ENCODE peak calls at places on chromosomes 7 and 10, in five cellular contexts. U is T-helper 17 cell; X is stimulated activated CD4-positive, alpha-beta T cell treated with anti-CD3 and anti-CD28 coated beads, Interleukin-4, amount 100 ng/mL, for 48 hours; E is activated CD4-positive, alpha-beta T cell treated with anti-CD3 and anti-CD28 coated beads for 48 hours; B is aorta. Q is an unnamed sample.

GRCh38 chr10:132139526-132139925 is 47.2 kb upstream of the DPYSL4 start:
- DNase-seq in U (no peak), X (no peak), E (no peak), B (peak; percentile 31), Q (no peak)

GRCh38 chr10:126459878-126460481 is 71.7 kb upstream of the ADAM12 start:
- DNase-seq in U (no peak), X (no peak), E (no peak), B (no peak), Q (no peak)

GRCh38 chr10:8065651-8066050 is 11.2 kb downstream of the GATA3 start:
- DNase-seq in U (no peak), X (no peak), E (no peak), B (no peak), Q (no peak)

GRCh38 chr10:90912854-90913479 is 7.9 kb downstream of the ANKRD1 start:
- DNase-seq in U (no peak), X (no peak), E (no peak), B (no peak), Q (no peak)

GRCh38 chr10:27745380-27745718 is 270 bp downstream of the MKX start:
- DNase-seq in U (no peak), X (no peak), E (no peak), B (peak; percentile 43), Q (no peak)

GRCh38 chr10:6465854-6466524 is 114.1 kb downstream of the PRKCQ start:
- DNase-seq in U (no peak), X (no peak), E (peak; percentile 36), B (no peak), Q (no peak)

GRCh38 chr7:150911590-150912267 is 59.4 kb downstream of the AOC1 start:
- DNase-seq in U (no peak), X (no peak), E (no peak), B (no peak), Q (no peak)

GRCh38 chr10:35574924-35575352 is 30.2 kb upstream of the GJD4 start:
- DNase-seq in U (no peak), X (no peak), E (no peak), B (no peak), Q (no peak)

GRCh38 chr10:97648557-97649404 is 8.3 kb downstream of the PI4K2A start:
- DNase-seq in U (no peak), X (peak; percentile 2), E (peak; percentile 54), B (no peak), Q (peak; percentile 77)

GRCh38 chr7:27182285-27182827 is 2.7 kb downstream of the HOXA11 start:
- DNase-seq in U (no peak), X (no peak), E (no peak), B (peak; percentile 44), Q (no peak)

GRCh38 chr10:132374612-132375011 is 22.4 kb upstream of the PWWP2B start:
- DNase-seq in U (no peak), X (no peak), E (no peak), B (peak; percentile 41), Q (no peak)

GRCh38 chr7:17769918-17770317 is 170.4 kb downstream of the SNX13 start:
- DNase-seq in U (peak; percentile 12), X (peak; percentile 32), E (peak; percentile 65), B (peak; percentile 66), Q (peak; percentile 80)

GRCh38 chr7:98831641-98832221 is 38.1 kb downstream of the TMEM130 start:
- DNase-seq in U (peak; percentile 13), X (peak; percentile 60), E (peak; percentile 70), B (no peak), Q (peak; percentile 69)

GRCh38 chr7:38232475-38233366 is 40.7 kb downstream of the TARP start:
- DNase-seq in U (peak; percentile 46), X (peak; percentile 33), E (peak; percentile 78), B (peak; percentile 58), Q (no peak)

GRCh38 chr7:99473315-99473596 is 566 bp downstream of the ZNF789 start:
- DNase-seq in U (no peak), X (no peak), E (no peak), B (peak; percentile 40), Q (peak; percentile 77)

GRCh38 chr10:94042001-94042813 is 48.5 kb downstream of the PLCE1 start:
- DNase-seq in U (no peak), X (no peak), E (no peak), B (no peak), Q (no peak)

GRCh38 chr10:93600446-93600860 is 582 bp downstream of the RBP4 start:
- DNase-seq in U (no peak), X (no peak), E (no peak), B (no peak), Q (no peak)

GRCh38 chr7:110573862-110574528 is 516.9 kb upstream of the LRRN3 start:
- DNase-seq in U (no peak), X (no peak), E (no peak), B (no peak), Q (no peak)

GRCh38 chr10:71323407-71323806 is 4.3 kb downstream of the SLC29A3 start:
- DNase-seq in U (no peak), X (no peak), E (no peak), B (no peak), Q (peak; percentile 50)

GRCh38 chr10:124149143-124149542 is 55.7 kb upstream of the CHST15 start:
- DNase-seq in U (no peak), X (no peak), E (no peak), B (no peak), Q (no peak)

GRCh38 chr10:35453855-35454532 is 117.7 kb downstream of the CCNY start:
- DNase-seq in U (no peak), X (no peak), E (no peak), B (no peak), Q (peak; percentile 7)

GRCh38 chr10:4201866-4202825 is 417.1 kb upstream of the KLF6 start:
- DNase-seq in U (no peak), X (no peak), E (no peak), B (no peak), Q (no peak)

GRCh38 chr7:116762951-116763350 is 91.0 kb downstream of the MET start:
- DNase-seq in U (no peak), X (no peak), E (no peak), B (no peak), Q (no peak)

GRCh38 chr10:101139421-101139911 is 8.4 kb downstream of the TLX1 start:
- DNase-seq in U (no peak), X (no peak), E (no peak), B (peak; percentile 43), Q (no peak)

GRCh38 chr7:20219446-20220292 is 2.5 kb upstream of the MACC1 start:
- DNase-seq in U (no peak), X (no peak), E (no peak), B (peak; percentile 86), Q (peak; percentile 96)

GRCh38 chr10:77069020-77069419 is 568.6 kb downstream of the KCNMA1 start:
- DNase-seq in U (no peak), X (no peak), E (no peak), B (no peak), Q (no peak)

GRCh38 chr7:137421389-137421788 is 77.9 kb upstream of the PTN start:
- DNase-seq in U (no peak), X (no peak), E (no peak), B (no peak), Q (no peak)

GRCh38 chr10:73847031-73847430 is 27.3 kb downstream of the CAMK2G start:
- DNase-seq in U (no peak), X (no peak), E (no peak), B (no peak), Q (no peak)

Q was measured in erythroblast.